ENCODE peak calls at places on chromosomes 6 and 20, in four cellular contexts. E is HepG2, I is tibial nerve, S is A549. M is an unnamed sample. For H3K4me1, the result is how much of the 10 kb centered on the place peaks cover.

GRCh38 chr6:84252140-84252539 is 24.7 kb upstream of the CEP162 start:
- DNase-seq in E (no peak), I (no peak), S (no peak), M (no peak)

GRCh38 chr20:4563534-4563933 is 158.2 kb upstream of the PRND start:
- DNase-seq in S (no peak), I (no peak), E (peak), M (no peak)

GRCh38 chr20:32327087-32327681 is 30.9 kb upstream of the ASXL1 start:
- DNase-seq in I (no peak), E (peak), S (no peak), M (no peak)

GRCh38 chr20:49543071-49543857 is 24.7 kb downstream of the PTGIS start:
- DNase-seq in E (no peak), S (no peak), I (no peak), M (no peak)

GRCh38 chr20:56842086-56842485 is 213.0 kb downstream of the TFAP2C start:
- DNase-seq in I (no peak), S (no peak), E (no peak), M (no peak)

GRCh38 chr6:28982476-28983266 is 22.4 kb downstream of the ZNF311 start:
- DNase-seq in S (peak), I (no peak), E (peak), M (no peak)

GRCh38 chr6:157597461-157598312 is 216.7 kb downstream of the ZDHHC14 start:
- DNase-seq in E (peak), S (peak), I (no peak), M (no peak)

GRCh38 chr6:82114748-82115147 is 132.8 kb downstream of the IBTK start:
- DNase-seq in E (peak), I (no peak), S (no peak), M (no peak)

GRCh38 chr6:27668442-27669275 is 195.8 kb upstream of the ZNF184 start:
- DNase-seq in E (peak), S (no peak), I (no peak), M (peak)

GRCh38 chr6:35386989-35387388 is 44.6 kb downstream of the PPARD start:
- DNase-seq in S (no peak), I (no peak), E (no peak), M (no peak)

GRCh38 chr6:148166339-148166949 is 176.2 kb upstream of the SASH1 start:
- DNase-seq in E (peak), I (no peak), S (peak), M (no peak)

GRCh38 chr6:1336246-1336843 is 24.4 kb downstream of the FOXQ1 start:
- DNase-seq in I (no peak), S (no peak), E (peak), M (no peak)

GRCh38 chr6:79455446-79455845 is 81.8 kb downstream of the LCA5 start:
- DNase-seq in S (no peak), I (no peak), E (no peak), M (no peak)

GRCh38 chr6:55866110-55866509 is 9.3 kb downstream of the BMP5 start:
- DNase-seq in E (no peak), I (no peak), S (no peak), M (no peak)

GRCh38 chr6:169223006-169223405 is 30.6 kb downstream of the THBS2 start:
- DNase-seq in E (no peak), S (no peak), I (no peak), M (no peak)

GRCh38 chr20:17179840-17180239 is 47.0 kb upstream of the PCSK2 start:
- DNase-seq in I (no peak), E (no peak), S (no peak), M (no peak)

GRCh38 chr6:36853325-36853724 is 14.1 kb upstream of the CPNE5 start:
- DNase-seq in S (no peak), E (no peak), I (no peak), M (peak)

GRCh38 chr6:36851632-36852031 is 12.4 kb upstream of the CPNE5 start:
- DNase-seq in I (no peak), E (no peak), S (no peak), M (no peak)

GRCh38 chr6:36850001-36850400 is 10.8 kb upstream of the CPNE5 start:
- DNase-seq in E (no peak), I (no peak), S (no peak), M (no peak)

GRCh38 chr6:36852481-36853147 is 13.4 kb upstream of the CPNE5 start:
- DNase-seq in S (no peak), I (no peak), E (peak), M (no peak)

DNA sequence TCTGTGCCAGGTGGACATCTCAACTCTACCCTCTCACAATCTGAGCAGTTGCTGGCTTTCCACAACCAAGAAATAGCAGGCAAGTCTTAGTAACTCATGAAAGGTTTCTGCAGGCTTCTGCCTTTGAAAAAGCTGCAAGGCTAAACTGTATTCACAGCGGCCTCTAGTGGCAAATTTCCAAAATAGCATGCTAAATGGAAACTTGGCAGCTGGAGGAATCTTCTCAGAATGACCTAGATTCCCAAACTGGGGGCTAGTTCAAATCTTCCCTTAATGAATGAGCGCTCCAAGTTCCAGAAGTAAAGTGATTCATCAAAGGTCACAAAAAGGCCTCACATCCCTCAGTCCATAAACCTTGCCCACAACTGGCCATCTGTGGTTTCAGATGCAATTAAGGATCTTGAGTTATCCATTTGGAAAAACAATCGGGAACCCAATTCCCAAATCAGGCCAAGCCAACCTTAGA is 11.9 kb upstream of the CPNE5 start:
- DNase-seq in E (peak), I (no peak), S (peak), M (no peak)
- H3K4me1 ChIP-seq in E (under half), I (under half), S (under half), M (under half)

GRCh38 chr6:43972915-43973304 is 154.3 kb downstream of the MRPL14 start:
- DNase-seq in I (no peak), S (no peak), E (no peak), M (peak)

GRCh38 chr6:43971776-43972126 is 155.5 kb downstream of the MRPL14 start:
- DNase-seq in E (no peak), S (no peak), I (no peak), M (no peak)

GRCh38 chr6:43973351-43973750 is 153.9 kb downstream of the MRPL14 start:
- DNase-seq in E (no peak), I (no peak), S (no peak), M (no peak)

GRCh38 chr6:43970913-43971775 is 156.1 kb downstream of the MRPL14 start:
- DNase-seq in S (no peak), E (no peak), I (no peak), M (no peak)

DNA sequence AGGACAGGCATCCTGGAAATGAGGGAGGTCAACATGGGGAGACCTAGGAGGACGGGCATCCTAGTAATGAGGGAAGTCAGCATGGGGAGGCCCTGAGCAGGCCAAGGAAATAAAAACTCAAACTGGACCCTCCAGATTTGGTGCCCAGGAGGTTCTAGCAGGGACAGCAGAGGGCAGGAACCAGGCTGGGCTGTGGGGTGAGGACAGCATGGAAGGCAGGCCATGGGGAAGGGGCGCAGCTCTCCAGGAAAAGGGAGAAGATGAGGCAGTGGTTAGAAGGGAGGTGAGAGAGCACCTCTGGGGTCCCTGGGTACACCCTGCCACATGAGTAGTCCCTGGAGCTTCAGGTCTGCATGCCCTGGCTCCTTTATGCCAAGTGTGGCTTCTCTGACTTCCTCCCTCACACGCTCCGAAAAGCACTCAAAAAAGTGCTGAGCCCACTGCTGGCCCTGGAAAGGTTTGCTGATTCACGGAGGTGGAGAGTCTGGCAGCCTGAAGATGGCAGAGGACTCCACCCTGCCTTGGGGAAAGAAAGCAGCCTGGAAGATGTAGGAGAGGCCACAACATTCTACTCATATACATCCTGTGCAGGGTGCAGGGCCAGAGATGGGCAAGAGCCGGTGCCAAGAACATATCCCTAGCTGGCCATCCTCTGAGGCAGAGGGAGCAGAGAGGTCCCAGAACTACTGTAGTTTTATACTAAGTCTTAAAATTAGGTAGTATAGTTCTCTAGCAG is 154.9 kb downstream of the MRPL14 start:
- DNase-seq in S (no peak), I (no peak), E (no peak), M (no peak)
- H3K27ac ChIP-seq in S (peak), I (no peak), E (no peak), M (no peak)

GRCh38 chr20:61983965-61984364 is 81.7 kb downstream of the TAF4 start:
- DNase-seq in I (no peak), S (no peak), E (no peak), M (no peak)

GRCh38 chr20:61982240-61982950 is 83.3 kb downstream of the TAF4 start:
- DNase-seq in I (no peak), E (no peak), S (no peak), M (no peak)

GRCh38 chr20:61985096-61985495 is 80.6 kb downstream of the TAF4 start:
- DNase-seq in S (no peak), E (no peak), I (no peak), M (no peak)

GRCh38 chr20:61980647-61981583 is 84.8 kb downstream of the TAF4 start:
- DNase-seq in I (no peak), S (peak), E (peak), M (no peak)

DNA sequence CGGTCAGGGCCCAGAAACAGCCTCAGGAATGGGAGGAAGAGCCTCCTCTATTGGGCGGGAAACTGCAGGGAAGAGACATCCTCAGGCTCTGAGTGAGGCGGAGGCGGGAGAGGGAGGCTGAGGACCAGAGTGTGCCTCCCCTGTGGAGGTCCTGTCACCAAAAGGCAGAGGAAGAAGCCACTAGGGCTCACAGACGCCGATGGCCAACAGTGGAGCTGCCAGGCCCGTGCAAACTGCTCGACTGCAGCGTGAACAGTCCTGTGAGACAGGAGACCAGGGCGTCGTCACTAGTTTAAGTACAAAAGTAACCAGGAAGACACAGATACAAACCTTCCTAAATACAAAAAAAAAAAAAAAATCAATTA is 82.7 kb downstream of the TAF4 start:
- DNase-seq in I (no peak), S (no peak), E (no peak), M (no peak)
- TF ChIP-seq EP300 in I (no peak), S (no peak), E (no peak), M (no peak)

DNA sequence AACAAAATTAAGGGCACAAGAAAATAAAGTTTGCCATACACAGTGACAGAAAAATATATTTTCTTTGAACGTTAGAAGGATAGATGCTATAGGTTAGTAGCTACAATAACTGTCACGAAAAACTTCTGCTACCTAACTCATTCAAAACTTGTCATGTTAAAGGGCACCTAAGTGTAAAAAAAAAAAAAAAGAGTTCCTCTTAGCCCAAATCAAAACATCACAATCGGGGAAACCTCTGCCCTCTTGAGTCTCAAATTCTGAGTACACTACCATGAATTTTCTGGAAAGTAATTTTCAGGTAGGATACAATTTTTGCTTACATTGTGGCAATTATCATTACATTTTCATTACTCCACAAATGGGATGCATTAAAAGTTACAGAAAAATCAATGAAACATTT is 5.7 kb downstream of the ATXN1 start:
- DNase-seq in S (no peak), I (no peak), E (no peak), M (no peak)
- H3K4me1 ChIP-seq in S (half or more), I (under half), E (half or more), M (under half)

DNA sequence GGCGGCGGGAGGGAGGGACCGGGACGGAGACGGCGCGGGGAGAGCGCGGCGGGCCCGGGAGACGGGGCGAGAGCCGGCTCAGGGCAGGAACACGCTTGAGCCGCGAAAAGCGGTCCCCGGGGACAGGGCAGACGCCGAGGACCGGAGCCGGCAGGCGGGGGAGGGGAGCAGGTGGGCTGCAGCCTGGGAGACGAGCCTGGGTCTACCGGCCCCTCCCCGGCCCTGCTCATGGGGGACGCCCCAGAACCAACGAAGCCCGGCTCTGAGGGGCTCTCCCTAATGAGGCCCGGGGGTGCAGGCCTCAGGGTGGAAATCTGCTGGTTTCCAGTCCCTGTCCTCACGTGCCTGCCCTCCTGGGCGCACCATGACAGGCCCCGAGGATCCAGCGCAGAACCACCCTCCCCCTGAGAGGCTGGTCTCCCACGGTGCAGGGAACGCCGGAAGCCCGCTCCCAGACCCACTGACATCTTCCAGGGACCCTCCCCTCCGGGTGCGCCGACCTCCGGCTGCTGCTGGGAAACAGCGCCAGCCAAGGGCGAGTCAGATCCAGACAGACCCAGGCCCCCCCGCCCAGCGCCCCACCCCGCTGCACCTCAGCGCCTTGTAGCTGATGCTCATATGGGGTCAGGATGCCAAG is 568 bp upstream of the EEF1A2 start:
- DNase-seq in E (no peak), S (no peak), I (no peak), M (no peak)
- H3K27ac ChIP-seq in E (no peak), S (peak), I (no peak), M (no peak)